ENCODE peak calls at places on chromosomes 6 and 20, in eight cellular contexts. A, Q, W, P, L, T, B and X are unnamed samples.

GRCh38 chr6:115195239-115195638 is 852.4 kb upstream of the HS3ST5 start:
- DNase-seq in Q (no peak), W (no peak), P (no peak), B (peak), A (no peak), T (no peak), L (no peak), X (no peak)

GRCh38 chr20:57384486-57384885 is 6.7 kb upstream of the RBM38 start:
- DNase-seq in T (no peak), A (no peak), Q (no peak), L (no peak), B (no peak), P (no peak), W (no peak), X (no peak)

GRCh38 chr6:166221040-166221439 is 53.4 kb upstream of the TBXT start:
- DNase-seq in L (no peak), T (no peak), W (no peak), P (no peak), Q (no peak), B (no peak), A (no peak), X (no peak)

GRCh38 chr20:31704225-31705119 is 18.2 kb downstream of the BCL2L1 start:
- DNase-seq in B (no peak), W (no peak), P (peak), Q (no peak), A (peak), T (no peak), L (peak), X (peak)

GRCh38 chr6:55794136-55794812 is 81.1 kb downstream of the BMP5 start:
- DNase-seq in P (no peak), L (no peak), B (no peak), A (peak), W (no peak), Q (peak), T (no peak), X (peak)

GRCh38 chr20:52118233-52118632 is 73.3 kb downstream of the ZFP64 start:
- DNase-seq in Q (no peak), B (no peak), T (no peak), W (no peak), P (no peak), A (no peak), L (no peak), X (no peak)

GRCh38 chr6:136011475-136011874 is 160.0 kb downstream of the PDE7B start:
- DNase-seq in T (no peak), B (no peak), A (peak), Q (no peak), L (no peak), P (no peak), W (no peak), X (no peak)

GRCh38 chr20:42406826-42407225 is 782.9 kb downstream of the PTPRT start:
- DNase-seq in A (no peak), W (no peak), T (no peak), L (no peak), P (no peak), B (no peak), Q (no peak), X (no peak)

GRCh38 chr6:31655349-31656237 is at the start of gene APOM:
- DNase-seq in A (no peak), P (no peak), T (no peak), L (no peak), W (no peak), B (no peak), Q (no peak), X (no peak)

GRCh38 chr6:164085086-164085485 is 670.6 kb downstream of the QKI start:
- DNase-seq in W (no peak), L (no peak), T (no peak), B (no peak), A (no peak), P (no peak), Q (no peak), X (no peak)

GRCh38 chr6:64252256-64252655 is 616.7 kb downstream of the PHF3 start:
- DNase-seq in T (no peak), P (no peak), B (no peak), A (no peak), W (no peak), Q (no peak), L (no peak), X (peak)

GRCh38 chr20:20683481-20683880 is 29.0 kb downstream of the RALGAPA2 start:
- DNase-seq in Q (no peak), W (no peak), L (no peak), B (no peak), T (no peak), P (no peak), A (no peak), X (no peak)

GRCh38 chr6:148447521-148448230 is 105.0 kb downstream of the SASH1 start:
- DNase-seq in B (no peak), A (no peak), Q (no peak), P (no peak), W (no peak), L (no peak), T (no peak), X (no peak)

GRCh38 chr6:101000334-101000733 is 119.2 kb upstream of the ASCC3 start:
- DNase-seq in L (no peak), B (peak), T (no peak), P (no peak), W (no peak), Q (no peak), A (no peak), X (peak)